ENCODE peak calls at places on chromosomes 6 and 20, in eight cellular contexts. I, R, Y, G, F, P, E and H are unnamed samples.

GRCh38 chr20:19026901-19027644 is 185.4 kb upstream of the SLC24A3 start:
- DNase-seq in E (no peak), F (peak), G (no peak), I (no peak), Y (no peak), P (no peak), R (no peak), H (no peak)

GRCh38 chr20:4299773-4300172 is 284.4 kb upstream of the RNF24 start:
- DNase-seq in F (no peak), R (no peak), I (no peak), G (peak), E (no peak), Y (no peak), P (no peak), H (no peak)

GRCh38 chr6:32815115-32815514 is 1.7 kb downstream of the HLA-DOB start:
- DNase-seq in Y (peak), P (peak), R (peak), E (no peak), G (peak), I (no peak), F (no peak), H (no peak)

GRCh38 chr6:119148825-119149525 is 70.5 kb upstream of the FAM184A start:
- DNase-seq in F (no peak), P (peak), R (no peak), E (no peak), I (no peak), G (peak), Y (no peak), H (no peak)

GRCh38 chr6:133991096-133991593 is 38.1 kb downstream of the TBPL1 start:
- DNase-seq in F (no peak), E (no peak), P (peak), I (no peak), Y (no peak), G (peak), R (no peak), H (no peak)

GRCh38 chr20:38139919-38140753 is 24.9 kb downstream of the TGM2 start:
- DNase-seq in P (no peak), R (no peak), G (no peak), I (peak), F (no peak), Y (no peak), E (peak), H (no peak)

GRCh38 chr6:168968228-168968627 is 285.4 kb downstream of the THBS2 start:
- DNase-seq in R (peak), E (peak), Y (peak), G (peak), F (no peak), P (peak), I (no peak), H (peak)

GRCh38 chr6:56347526-56347925 is 100.1 kb upstream of the COL21A1 start:
- DNase-seq in I (no peak), G (peak), Y (no peak), F (no peak), R (no peak), E (no peak), P (peak), H (no peak)

GRCh38 chr6:105896821-105897095 is 189.4 kb upstream of the PRDM1 start:
- DNase-seq in I (no peak), P (no peak), Y (no peak), G (no peak), E (no peak), F (no peak), R (no peak), H (no peak)

GRCh38 chr20:62918830-62919229 is 7.5 kb downstream of the DIDO1 start:
- DNase-seq in Y (peak), I (no peak), F (no peak), G (no peak), E (no peak), P (no peak), R (peak), H (no peak)

GRCh38 chr6:107784669-107785068 is 39.4 kb downstream of the SCML4 start:
- DNase-seq in F (no peak), I (no peak), Y (no peak), G (peak), P (peak), R (no peak), E (no peak), H (no peak)

GRCh38 chr6:41334482-41335023 is 855 bp upstream of the NCR2 start:
- DNase-seq in Y (peak), G (no peak), R (peak), I (no peak), P (no peak), F (no peak), E (no peak), H (no peak)

GRCh38 chr6:134437376-134437775 is 119.5 kb upstream of the SGK1 start:
- DNase-seq in P (peak), I (peak), G (peak), Y (peak), E (no peak), F (peak), R (peak), H (peak)

GRCh38 chr6:151375833-151376232 is 15.5 kb downstream of the ZBTB2 start:
- DNase-seq in G (no peak), F (no peak), Y (no peak), E (no peak), P (no peak), R (no peak), I (no peak), H (no peak)

GRCh38 chr6:62652692-62653328 is 366.8 kb upstream of the KHDRBS2 start:
- DNase-seq in I (no peak), R (peak), E (no peak), G (peak), F (no peak), P (peak), Y (peak), H (no peak)

GRCh38 chr6:46191961-46192360 is 21.2 kb upstream of the ENPP5 start:
- DNase-seq in E (no peak), Y (no peak), F (no peak), G (peak), P (peak), I (no peak), R (no peak), H (no peak)

GRCh38 chr20:19114410-19114809 is 98.0 kb upstream of the SLC24A3 start:
- DNase-seq in Y (no peak), G (no peak), P (no peak), R (peak), E (no peak), F (peak), I (no peak), H (peak)

GRCh38 chr6:40011844-40012243 is 77.6 kb upstream of the MOCS1 start:
- DNase-seq in R (no peak), Y (no peak), E (no peak), F (no peak), I (no peak), G (no peak), P (no peak), H (no peak)

GRCh38 chr20:10419550-10420133 is 14.4 kb downstream of the MKKS start:
- DNase-seq in G (peak), P (peak), R (no peak), Y (no peak), E (no peak), I (no peak), F (no peak), H (no peak)

DNA sequence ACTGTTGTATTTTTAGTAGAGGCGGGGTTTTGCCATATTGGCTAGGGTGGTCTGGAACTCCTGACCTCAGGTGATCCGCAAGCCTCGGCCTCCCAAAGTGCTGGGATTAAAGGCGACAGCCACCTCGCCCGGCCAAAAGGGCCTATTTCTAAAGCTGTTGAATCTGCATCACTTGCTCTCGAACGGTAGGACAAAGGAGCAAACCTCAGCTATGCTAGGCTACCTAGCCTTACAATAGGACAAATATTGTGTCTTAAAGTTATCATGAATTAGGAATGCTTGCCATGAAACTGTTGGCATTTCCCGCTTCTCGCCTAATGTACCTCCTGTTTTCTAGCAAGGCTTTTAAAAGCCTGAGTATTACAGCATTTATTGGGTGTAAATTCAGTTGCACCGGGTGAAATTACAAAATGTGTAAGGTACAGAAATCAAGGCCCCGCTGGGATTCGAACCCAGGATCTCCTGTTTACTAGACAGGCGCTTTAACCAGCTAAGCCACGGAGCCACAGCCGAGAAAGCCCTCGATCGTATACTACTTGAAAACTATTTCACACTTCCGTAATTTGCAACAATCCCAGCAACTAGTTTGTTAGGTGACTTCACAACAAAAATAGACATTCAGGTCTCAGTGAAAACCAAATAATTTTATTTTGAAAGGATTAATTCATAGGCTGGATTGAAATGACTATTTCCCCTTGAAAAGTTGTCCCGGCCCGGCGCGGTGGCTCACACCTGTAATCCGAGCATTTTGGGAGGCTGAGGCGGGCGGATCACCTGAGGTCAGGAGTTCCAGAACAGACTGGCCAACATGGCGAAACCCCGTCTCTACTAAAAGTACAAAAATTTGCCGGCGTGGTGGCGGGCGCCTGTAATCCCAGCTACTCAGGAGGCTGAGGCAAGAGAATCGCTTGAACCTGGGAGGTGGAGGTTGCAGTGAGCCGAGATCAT is 211.6 kb upstream of the ZNF184 start:
- DNase-seq in Y (peak), F (peak), G (peak), R (peak), P (peak), E (no peak), I (peak), H (peak)
- H3K4me3 ChIP-seq in Y (no peak), F (no peak), G (no peak), R (no peak), P (no peak), E (no peak), I (no peak), H (no peak)

GRCh38 chr6:74568851-74569250 is 637.0 kb downstream of the COL12A1 start:
- DNase-seq in I (no peak), F (no peak), E (no peak), P (peak), Y (no peak), R (no peak), G (peak), H (no peak)
- TF ChIP-seq CTCF in I (no peak), F (no peak), E (no peak), P (no peak), Y (no peak), R (no peak), G (no peak), H (no peak)

DNA sequence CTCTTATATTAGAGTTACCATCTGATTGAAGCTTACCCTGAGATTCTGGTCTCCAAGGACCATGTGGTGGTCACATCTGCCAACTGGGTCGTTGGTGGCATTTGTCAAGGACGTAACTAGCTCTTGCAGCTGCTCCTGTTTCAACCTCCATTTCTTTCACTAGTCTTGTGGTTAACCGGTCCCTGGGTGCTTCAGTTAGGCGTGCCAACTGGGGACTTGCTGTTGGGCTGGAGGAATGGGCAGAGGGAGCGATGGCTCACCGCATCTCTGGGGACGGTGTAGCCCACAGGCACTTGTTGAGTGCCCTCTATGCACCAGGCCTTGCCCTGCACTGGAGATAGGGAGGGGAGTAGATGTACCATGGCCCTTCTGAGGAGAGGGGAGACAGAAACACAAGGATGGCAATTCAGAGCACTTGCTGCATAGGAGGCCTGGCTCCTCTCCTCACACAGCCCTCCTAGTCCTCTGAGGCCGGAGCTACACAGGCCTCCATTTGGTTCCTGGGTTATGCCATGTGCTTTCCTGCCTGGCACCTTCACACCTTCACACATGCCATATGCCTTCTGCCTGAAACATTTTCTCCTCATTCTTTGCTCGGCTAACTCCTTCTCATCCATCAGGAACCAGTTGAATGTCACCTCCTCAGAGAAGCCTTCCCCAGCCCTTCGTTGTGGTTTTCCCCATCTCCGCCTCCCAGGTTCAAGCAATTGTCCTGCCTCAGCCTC is 20.0 kb upstream of the ASXL1 start:
- DNase-seq in Y (no peak), R (no peak), P (no peak), E (no peak), G (no peak), F (no peak), I (no peak), H (no peak)
- H3K4me3 ChIP-seq in Y (no peak), R (no peak), P (no peak), E (no peak), G (no peak), F (no peak), I (no peak), H (no peak)

DNA sequence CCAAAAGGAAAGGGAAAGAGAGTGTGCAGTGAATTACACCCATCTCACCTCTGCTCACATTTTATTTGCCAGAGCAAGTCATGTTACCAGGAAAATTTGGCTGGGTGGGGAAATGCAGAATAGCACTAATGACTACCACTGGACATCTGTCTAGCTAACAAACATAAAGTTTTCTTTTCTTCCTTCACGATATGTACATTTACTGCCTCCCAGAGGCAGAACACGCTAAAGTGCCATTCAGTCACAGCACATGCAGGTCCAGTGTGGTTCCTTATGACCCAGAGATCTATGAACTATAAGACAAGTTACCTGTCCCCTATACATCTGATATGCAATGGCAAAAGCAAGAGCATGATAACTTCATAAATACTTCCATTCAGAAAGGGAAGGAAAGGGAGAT is 194.1 kb downstream of the OGFRL1 start:
- DNase-seq in E (no peak), P (no peak), F (no peak), R (peak), G (peak), I (no peak), Y (no peak), H (no peak)
- TF ChIP-seq CTCF in E (no peak), P (peak), F (no peak), R (no peak), G (peak), I (no peak), Y (peak), H (no peak)